ENCODE peak calls at places on chromosomes 16 and 17, in eight cellular contexts. P, J, A, H, O, W, Z and U are unnamed samples.

GRCh38 chr17:57949649-57950048 is 5.6 kb downstream of the CUEDC1 start:
- DNase-seq in P (peak; percentile 77), J (no peak), A (peak; percentile 45), H (no peak), O (peak; percentile 77), W (no peak), Z (no peak), U (no peak)

GRCh38 chr17:37828313-37829124 is 83.7 kb upstream of the HNF1B start:
- DNase-seq in P (no peak), J (no peak), A (peak; percentile 44), H (no peak), O (no peak), W (no peak), Z (no peak), U (no peak)

GRCh38 chr16:20901441-20902112 is 1.0 kb downstream of the LYRM1 start:
- DNase-seq in P (peak; percentile 82), J (peak; percentile 36), A (peak; percentile 73), H (no peak), O (peak; percentile 67), W (peak; percentile 56), Z (no peak), U (peak; percentile 34)

GRCh38 chr17:3935825-3936355 is 19.6 kb upstream of the P2RX1 start:
- DNase-seq in P (no peak), J (no peak), A (peak; percentile 77), H (no peak), O (no peak), W (no peak), Z (no peak), U (no peak)

GRCh38 chr16:47774661-47775060 is 313.5 kb downstream of the PHKB start:
- DNase-seq in P (no peak), J (no peak), A (no peak), H (no peak), O (no peak), W (peak; percentile 55), Z (no peak), U (no peak)

GRCh38 chr17:2366747-2367494 is 29.6 kb downstream of the SGSM2 start:
- DNase-seq in P (no peak), J (no peak), A (no peak), H (no peak), O (no peak), W (peak; percentile 74), Z (no peak), U (no peak)

GRCh38 chr17:33990943-33991706 is 264.0 kb upstream of the CCL2 start:
- DNase-seq in P (no peak), J (no peak), A (no peak), H (no peak), O (no peak), W (no peak), Z (no peak), U (no peak)

GRCh38 chr17:81132770-81133723 is 32.3 kb upstream of the PVALEF start:
- DNase-seq in P (peak; percentile 80), J (no peak), A (no peak), H (no peak), O (peak; percentile 54), W (no peak), Z (no peak), U (no peak)

GRCh38 chr16:25716186-25716585 is 24.4 kb downstream of the HS3ST4 start:
- DNase-seq in P (no peak), J (no peak), A (no peak), H (no peak), O (no peak), W (peak; percentile 66), Z (no peak), U (no peak)

GRCh38 chr17:3801043-3801746 is at the start of gene ITGAE:
- DNase-seq in P (peak; percentile 74), J (no peak), A (no peak), H (no peak), O (no peak), W (no peak), Z (no peak), U (no peak)

GRCh38 chr16:24372824-24373223 is 116.7 kb downstream of the CACNG3 start:
- DNase-seq in P (no peak), J (no peak), A (no peak), H (no peak), O (no peak), W (no peak), Z (no peak), U (no peak)

GRCh38 chr17:34990921-34991365 is 10.6 kb downstream of the LIG3 start:
- DNase-seq in P (no peak), J (no peak), A (no peak), H (no peak), O (no peak), W (no peak), Z (no peak), U (no peak)

GRCh38 chr17:74199306-74200092 is 4.0 kb upstream of the RPL38 start:
- DNase-seq in P (peak; percentile 83), J (peak; percentile 69), A (peak; percentile 69), H (peak; percentile 68), O (peak; percentile 64), W (peak; percentile 79), Z (peak; percentile 42), U (peak; percentile 61)

GRCh38 chr16:13333336-13333735 is 431.9 kb downstream of the SHISA9 start:
- DNase-seq in P (no peak), J (no peak), A (no peak), H (no peak), O (no peak), W (no peak), Z (no peak), U (no peak)

GRCh38 chr16:88605186-88606145 is 32.9 kb upstream of the IL17C start:
- DNase-seq in P (no peak), J (no peak), A (no peak), H (no peak), O (no peak), W (no peak), Z (no peak), U (no peak)

GRCh38 chr16:88602091-88602490 is 31.9 kb downstream of the ZC3H18 start:
- DNase-seq in P (peak; percentile 82), J (no peak), A (no peak), H (no peak), O (peak; percentile 58), W (no peak), Z (no peak), U (no peak)

GRCh38 chr16:88610080-88610479 is 28.3 kb upstream of the IL17C start:
- DNase-seq in P (no peak), J (no peak), A (no peak), H (no peak), O (no peak), W (peak; percentile 73), Z (no peak), U (no peak)

GRCh38 chr16:88608076-88608475 is 30.3 kb upstream of the IL17C start:
- DNase-seq in P (no peak), J (no peak), A (no peak), H (no peak), O (no peak), W (no peak), Z (no peak), U (no peak)

DNA sequence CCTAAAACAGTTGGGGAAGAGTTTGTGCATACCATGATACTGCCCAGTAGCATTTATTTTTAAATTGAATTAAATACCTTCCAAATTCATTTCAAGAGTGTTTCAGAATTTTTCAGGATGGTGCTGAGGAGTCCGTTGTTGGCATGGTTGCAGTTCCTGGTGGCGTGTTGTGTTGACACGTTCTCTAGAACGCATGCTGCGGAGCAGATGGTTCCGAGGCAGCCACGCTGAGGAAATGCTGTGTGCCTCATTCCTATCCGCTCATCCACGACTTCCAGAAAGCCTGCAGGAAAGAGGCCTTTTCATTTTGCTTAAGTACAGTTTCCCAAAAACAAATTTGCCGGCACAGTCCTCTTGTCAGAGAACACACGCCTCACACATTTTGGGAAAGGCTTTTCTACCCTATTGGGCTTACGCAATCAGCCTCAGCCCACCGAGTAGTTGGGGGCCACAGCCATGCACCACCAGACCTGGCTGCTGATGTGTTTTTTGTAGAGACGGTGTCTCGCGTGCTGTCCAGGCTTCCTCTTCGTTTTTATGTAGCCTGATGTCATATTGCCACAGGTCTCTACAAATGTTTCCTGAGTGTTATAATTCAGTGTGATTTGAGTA is 32.1 kb upstream of the IL17C start:
- DNase-seq in P (no peak), J (no peak), A (no peak), H (no peak), O (no peak), W (no peak), Z (no peak), U (no peak)
- H3K36me3 ChIP-seq in P (peaks cover 63% of the 10 kb centered on the region), J (peaks cover 78% of the 10 kb centered on the region), A (peaks cover 49% of the 10 kb centered on the region), H (peaks cover 32% of the 10 kb centered on the region), O (peaks cover 2% of the 10 kb centered on the region), W (peaks cover 15% of the 10 kb centered on the region), Z (peaks cover 56% of the 10 kb centered on the region), U (peaks cover 96% of the 10 kb centered on the region)

GRCh38 chr17:42311240-42312034 is 23.1 kb downstream of the STAT5A start:
- DNase-seq in P (peak; percentile 93), J (peak; percentile 90), A (peak; percentile 99), H (no peak), O (peak; percentile 88), W (peak; percentile 64), Z (no peak), U (peak; percentile 90)

GRCh38 chr17:42313773-42314566 is 25.7 kb downstream of the STAT5A start:
- DNase-seq in P (no peak), J (no peak), A (peak; percentile 70), H (no peak), O (no peak), W (no peak), Z (no peak), U (no peak)

GRCh38 chr17:42312035-42312284 is 23.7 kb downstream of the STAT5A start:
- DNase-seq in P (no peak), J (no peak), A (no peak), H (no peak), O (no peak), W (no peak), Z (no peak), U (no peak)

GRCh38 chr17:42312285-42313130 is 24.2 kb downstream of the STAT5A start:
- DNase-seq in P (peak; percentile 90), J (peak; percentile 89), A (peak; percentile 95), H (peak; percentile 80), O (peak; percentile 80), W (peak; percentile 95), Z (peak; percentile 58), U (peak; percentile 78)

DNA sequence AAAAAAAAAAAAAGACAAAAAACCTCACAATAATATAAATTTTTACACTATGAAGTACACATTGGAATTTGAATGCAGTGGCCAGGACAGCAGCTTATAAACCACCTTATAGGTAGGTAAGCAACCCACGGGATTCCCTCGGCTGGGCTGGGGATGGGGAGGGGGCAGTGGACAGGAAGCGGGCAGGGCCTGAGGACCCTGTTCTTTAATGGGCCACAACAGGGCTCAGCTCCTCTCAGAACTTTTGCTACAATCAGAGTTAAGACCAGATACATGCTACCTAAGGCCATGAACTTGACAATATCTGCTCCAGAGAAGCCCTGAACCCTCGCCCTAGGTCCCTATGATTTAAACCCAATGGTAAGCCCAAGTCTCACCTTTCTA is 25.1 kb downstream of the STAT5A start:
- DNase-seq in P (no peak), J (no peak), A (no peak), H (no peak), O (no peak), W (no peak), Z (no peak), U (no peak)
- H3K27ac ChIP-seq in P (no peak overlapping the region), J (peak overlapping the region; percentile 46), A (peak overlapping the region; percentile 90), H (peak overlapping the region; percentile 45), O (no peak overlapping the region), W (peak overlapping the region; percentile 74), Z (peak overlapping the region; percentile 58), U (no peak overlapping the region)

GRCh38 chr16:89104303-89104702 is 10.7 kb downstream of the ACSF3 start:
- DNase-seq in P (no peak), J (no peak), A (no peak), H (no peak), O (no peak), W (no peak), Z (no peak), U (no peak)
- H3K36me3 ChIP-seq in P (peaks cover 69% of the 10 kb centered on the region), J (peaks cover 83% of the 10 kb centered on the region), A (peaks cover 70% of the 10 kb centered on the region), H (peaks cover 47% of the 10 kb centered on the region), O (peaks cover 6% of the 10 kb centered on the region), W (no peaks in the 10 kb centered on the region), Z (peaks cover 77% of the 10 kb centered on the region), U (peaks cover 26% of the 10 kb centered on the region)

GRCh38 chr17:62064791-62065563 is at the start of gene MED13:
- DNase-seq in P (peak; percentile 89), J (peak; percentile 72), A (peak; percentile 82), H (peak; percentile 83), O (peak; percentile 68), W (peak; percentile 64), Z (peak; percentile 62), U (peak; percentile 37)
- H3K27ac ChIP-seq in P (peak within 1 kb of the TSS; percentile 98), J (peak within 1 kb of the TSS; percentile 99), A (peak within 1 kb of the TSS; percentile 97), H (peak within 1 kb of the TSS; percentile 97), O (peak within 1 kb of the TSS; percentile 99), W (peak within 1 kb of the TSS; percentile 99), Z (peak within 1 kb of the TSS; percentile 99), U (peak within 1 kb of the TSS; percentile 99)